ENCODE peak calls at places on chromosomes 6 and 20, in six cellular contexts. One of them, this sample, is unnamed.

GRCh38 chr20:57804470-57805250 is 94.8 kb upstream of the PMEPA1 start:
- DNase-seq in CD8-positive, alpha-beta memory T cell: no peak
- DNase-seq in kidney epithelial cell: no peak
- DNase-seq in body of pancreas: no peak
- DNase-seq in WERI-Rb-1: peak; percentile 77
- DNase-seq in heart left ventricle: no peak
- DNase-seq in this sample: no peak

GRCh38 chr6:2999005-2999620 is 581 bp upstream of the NQO2 start:
- DNase-seq in CD8-positive, alpha-beta memory T cell: peak; percentile 50
- DNase-seq in kidney epithelial cell: no peak
- DNase-seq in body of pancreas: no peak
- DNase-seq in WERI-Rb-1: no peak
- DNase-seq in heart left ventricle: no peak
- DNase-seq in this sample: no peak

GRCh38 chr20:58480455-58481356 is 34.5 kb downstream of the APCDD1L start:
- DNase-seq in CD8-positive, alpha-beta memory T cell: no peak
- DNase-seq in kidney epithelial cell: no peak
- DNase-seq in body of pancreas: no peak
- DNase-seq in WERI-Rb-1: no peak
- DNase-seq in heart left ventricle: no peak
- DNase-seq in this sample: no peak

GRCh38 chr6:31114540-31114876 is at the start of gene PSORS1C1:
- DNase-seq in CD8-positive, alpha-beta memory T cell: no peak
- DNase-seq in kidney epithelial cell: peak; percentile 90
- DNase-seq in body of pancreas: peak; percentile 57
- DNase-seq in WERI-Rb-1: no peak
- DNase-seq in heart left ventricle: peak; percentile 94
- DNase-seq in this sample: peak; percentile 92

GRCh38 chr6:5995705-5996686 is 10.7 kb downstream of the NRN1 start:
- DNase-seq in CD8-positive, alpha-beta memory T cell: no peak
- DNase-seq in kidney epithelial cell: no peak
- DNase-seq in body of pancreas: peak; percentile 48
- DNase-seq in WERI-Rb-1: peak; percentile 99
- DNase-seq in heart left ventricle: peak; percentile 81
- DNase-seq in this sample: peak; percentile 61

GRCh38 chr6:84218091-84218490 is 9.4 kb downstream of the CEP162 start:
- DNase-seq in CD8-positive, alpha-beta memory T cell: no peak
- DNase-seq in kidney epithelial cell: no peak
- DNase-seq in body of pancreas: no peak
- DNase-seq in WERI-Rb-1: no peak
- DNase-seq in heart left ventricle: no peak
- DNase-seq in this sample: no peak

GRCh38 chr6:131917318-131917717 is 33.9 kb downstream of the CCN2 start:
- DNase-seq in CD8-positive, alpha-beta memory T cell: no peak
- DNase-seq in kidney epithelial cell: no peak
- DNase-seq in body of pancreas: no peak
- DNase-seq in WERI-Rb-1: no peak
- DNase-seq in heart left ventricle: no peak
- DNase-seq in this sample: no peak

GRCh38 chr6:89997456-89998445 is 103.5 kb downstream of the GJA10 start:
- DNase-seq in CD8-positive, alpha-beta memory T cell: no peak
- DNase-seq in kidney epithelial cell: no peak
- DNase-seq in body of pancreas: peak; percentile 31
- DNase-seq in WERI-Rb-1: no peak
- DNase-seq in heart left ventricle: no peak
- DNase-seq in this sample: peak; percentile 73

GRCh38 chr6:44061375-44062104 is 65.7 kb downstream of the MRPL14 start:
- DNase-seq in CD8-positive, alpha-beta memory T cell: no peak
- DNase-seq in kidney epithelial cell: no peak
- DNase-seq in body of pancreas: no peak
- DNase-seq in WERI-Rb-1: no peak
- DNase-seq in heart left ventricle: no peak
- DNase-seq in this sample: no peak

GRCh38 chr6:143620461-143620860 is 57.3 kb upstream of the PHACTR2 start:
- DNase-seq in CD8-positive, alpha-beta memory T cell: no peak
- DNase-seq in kidney epithelial cell: no peak
- DNase-seq in body of pancreas: no peak
- DNase-seq in WERI-Rb-1: no peak
- DNase-seq in heart left ventricle: no peak
- DNase-seq in this sample: no peak

GRCh38 chr20:58243653-58244410 is 15.4 kb upstream of the ANKRD60 start:
- DNase-seq in CD8-positive, alpha-beta memory T cell: no peak
- DNase-seq in kidney epithelial cell: no peak
- DNase-seq in body of pancreas: no peak
- DNase-seq in WERI-Rb-1: no peak
- DNase-seq in heart left ventricle: no peak
- DNase-seq in this sample: no peak

GRCh38 chr6:165819394-165819793 is 156.4 kb upstream of the PDE10A start:
- DNase-seq in CD8-positive, alpha-beta memory T cell: no peak
- DNase-seq in kidney epithelial cell: no peak
- DNase-seq in body of pancreas: peak; percentile 29
- DNase-seq in WERI-Rb-1: no peak
- DNase-seq in heart left ventricle: no peak
- DNase-seq in this sample: no peak

GRCh38 chr6:10838794-10839333 is 525 bp upstream of the MAK start:
- DNase-seq in CD8-positive, alpha-beta memory T cell: no peak
- DNase-seq in kidney epithelial cell: no peak
- DNase-seq in body of pancreas: no peak
- DNase-seq in WERI-Rb-1: no peak
- DNase-seq in heart left ventricle: no peak
- DNase-seq in this sample: no peak

GRCh38 chr6:130307752-130308361 is 58.0 kb upstream of the TMEM200A start:
- DNase-seq in CD8-positive, alpha-beta memory T cell: no peak
- DNase-seq in kidney epithelial cell: no peak
- DNase-seq in body of pancreas: no peak
- DNase-seq in WERI-Rb-1: no peak
- DNase-seq in heart left ventricle: no peak
- DNase-seq in this sample: no peak

GRCh38 chr6:133242761-133243590 is 1.8 kb downstream of the EYA4 start:
- DNase-seq in CD8-positive, alpha-beta memory T cell: no peak
- DNase-seq in kidney epithelial cell: no peak
- DNase-seq in body of pancreas: peak; percentile 5
- DNase-seq in WERI-Rb-1: no peak
- DNase-seq in heart left ventricle: no peak
- DNase-seq in this sample: no peak

GRCh38 chr6:133241901-133242760 is 974 bp downstream of the EYA4 start:
- DNase-seq in CD8-positive, alpha-beta memory T cell: no peak
- DNase-seq in kidney epithelial cell: no peak
- DNase-seq in body of pancreas: peak; percentile 6
- DNase-seq in WERI-Rb-1: no peak
- DNase-seq in heart left ventricle: peak; percentile 31
- DNase-seq in this sample: no peak

GRCh38 chr6:133245033-133245903 is 4.1 kb downstream of the EYA4 start:
- DNase-seq in CD8-positive, alpha-beta memory T cell: no peak
- DNase-seq in kidney epithelial cell: no peak
- DNase-seq in body of pancreas: no peak
- DNase-seq in WERI-Rb-1: no peak
- DNase-seq in heart left ventricle: no peak
- DNase-seq in this sample: no peak

GRCh38 chr6:133244502-133244901 is 3.3 kb downstream of the EYA4 start:
- DNase-seq in CD8-positive, alpha-beta memory T cell: no peak
- DNase-seq in kidney epithelial cell: no peak
- DNase-seq in body of pancreas: no peak
- DNase-seq in WERI-Rb-1: no peak
- DNase-seq in heart left ventricle: no peak
- DNase-seq in this sample: no peak

DNA sequence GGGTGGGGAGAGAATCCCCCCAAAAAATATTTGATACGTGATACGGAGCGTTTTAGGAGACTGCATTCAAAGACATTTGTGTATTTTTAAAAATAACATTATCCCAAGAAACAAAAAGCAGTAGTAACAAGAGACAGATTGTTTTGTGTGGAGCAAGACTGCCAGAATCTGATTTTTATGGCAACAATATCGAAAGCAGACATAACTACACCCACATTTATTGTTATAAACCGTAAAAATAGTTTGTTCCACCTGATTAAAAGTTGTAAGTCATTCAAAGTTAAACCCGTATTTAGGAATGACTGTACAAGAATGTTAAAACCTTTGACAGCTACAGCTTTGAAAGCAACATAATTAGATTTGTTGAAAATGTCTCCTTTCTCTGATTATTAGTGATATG is 2.6 kb downstream of the EYA4 start:
- DNase-seq in CD8-positive, alpha-beta memory T cell: no peak
- DNase-seq in kidney epithelial cell: no peak
- DNase-seq in body of pancreas: no peak
- DNase-seq in WERI-Rb-1: no peak
- DNase-seq in heart left ventricle: no peak
- DNase-seq in this sample: no peak
- H3K27me3 ChIP-seq in CD8-positive, alpha-beta memory T cell: no peaks in the 10 kb centered on the region
- H3K27me3 ChIP-seq in kidney epithelial cell: peaks cover 28% of the 10 kb centered on the region
- H3K27me3 ChIP-seq in body of pancreas: peaks cover 6% of the 10 kb centered on the region
- H3K27me3 ChIP-seq in WERI-Rb-1: peaks cover 61% of the 10 kb centered on the region
- H3K27me3 ChIP-seq in heart left ventricle: peaks cover 15% of the 10 kb centered on the region
- H3K27me3 ChIP-seq in this sample: no peaks in the 10 kb centered on the region

DNA sequence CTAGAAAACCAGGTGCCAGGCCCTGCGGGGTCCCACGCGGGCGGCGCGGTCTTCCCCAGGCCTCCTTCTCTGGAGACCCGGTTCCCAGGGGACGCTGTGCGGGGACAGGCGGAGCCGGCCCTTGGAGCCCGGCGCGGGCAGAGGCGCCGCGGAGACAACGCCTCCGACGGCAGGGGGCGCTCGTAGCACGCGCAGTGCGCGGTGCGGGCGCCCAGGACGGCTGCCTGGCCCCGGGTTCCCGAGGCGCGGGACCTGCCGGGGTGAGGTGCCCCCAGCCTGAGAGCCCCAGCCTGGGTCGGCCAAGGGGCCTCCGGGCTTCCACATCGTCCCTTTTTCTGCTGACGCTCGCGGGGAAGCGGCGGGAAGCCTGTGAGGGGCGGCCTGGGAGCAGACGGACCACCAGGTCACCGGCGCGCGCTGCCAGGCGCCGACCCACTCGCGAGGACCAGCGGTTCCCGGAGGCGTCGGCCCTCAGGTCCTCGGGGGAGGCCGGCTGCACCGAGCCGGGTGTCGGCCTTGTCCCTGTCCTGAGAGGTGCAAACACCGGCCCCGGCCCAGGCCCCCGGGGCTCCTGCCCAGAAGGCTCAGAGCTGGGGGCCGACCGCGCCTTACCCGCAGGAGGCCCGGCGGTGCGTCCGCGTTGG is 5.2 kb upstream of the FOXC1 start:
- DNase-seq in CD8-positive, alpha-beta memory T cell: no peak
- DNase-seq in kidney epithelial cell: no peak
- DNase-seq in body of pancreas: peak; percentile 75
- DNase-seq in WERI-Rb-1: peak; percentile 79
- DNase-seq in heart left ventricle: peak; percentile 69
- DNase-seq in this sample: peak; percentile 57
- H3K27me3 ChIP-seq in CD8-positive, alpha-beta memory T cell: peaks cover 74% of the 10 kb centered on the region
- H3K27me3 ChIP-seq in kidney epithelial cell: peaks cover 36% of the 10 kb centered on the region
- H3K27me3 ChIP-seq in body of pancreas: peaks cover 41% of the 10 kb centered on the region
- H3K27me3 ChIP-seq in WERI-Rb-1: peaks cover 76% of the 10 kb centered on the region
- H3K27me3 ChIP-seq in heart left ventricle: peaks cover 34% of the 10 kb centered on the region
- H3K27me3 ChIP-seq in this sample: no peaks in the 10 kb centered on the region

GRCh38 chr6:52253494-52253893 is 9.2 kb upstream of the IL17F start:
- DNase-seq in CD8-positive, alpha-beta memory T cell: no peak
- DNase-seq in kidney epithelial cell: no peak
- DNase-seq in body of pancreas: no peak
- DNase-seq in WERI-Rb-1: no peak
- DNase-seq in heart left ventricle: no peak
- DNase-seq in this sample: no peak
- H3K27me3 ChIP-seq in CD8-positive, alpha-beta memory T cell: peaks cover 11% of the 10 kb centered on the region
- H3K27me3 ChIP-seq in kidney epithelial cell: no peaks in the 10 kb centered on the region
- H3K27me3 ChIP-seq in body of pancreas: no peaks in the 10 kb centered on the region
- H3K27me3 ChIP-seq in WERI-Rb-1: no peaks in the 10 kb centered on the region
- H3K27me3 ChIP-seq in heart left ventricle: no peaks in the 10 kb centered on the region
- H3K27me3 ChIP-seq in this sample: no peaks in the 10 kb centered on the region

GRCh38 chr20:62476074-62476838 is 461 bp upstream of the GATA5 start:
- DNase-seq in CD8-positive, alpha-beta memory T cell: no peak
- DNase-seq in kidney epithelial cell: no peak
- DNase-seq in body of pancreas: peak; percentile 38
- DNase-seq in WERI-Rb-1: no peak
- DNase-seq in heart left ventricle: peak; percentile 54
- DNase-seq in this sample: no peak
- H3K27me3 ChIP-seq in CD8-positive, alpha-beta memory T cell: no peaks in the 10 kb centered on the region
- H3K27me3 ChIP-seq in kidney epithelial cell: peaks cover 81% of the 10 kb centered on the region
- H3K27me3 ChIP-seq in body of pancreas: peaks cover 16% of the 10 kb centered on the region
- H3K27me3 ChIP-seq in WERI-Rb-1: no peaks in the 10 kb centered on the region
- H3K27me3 ChIP-seq in heart left ventricle: peaks cover 26% of the 10 kb centered on the region
- H3K27me3 ChIP-seq in this sample: no peaks in the 10 kb centered on the region